ENCODE peak calls at places on chromosomes 13 and 19, in five cellular contexts. Y is IMR-90, H is SK-N-SH, J is A549, K is K562. L is an unnamed sample.

GRCh38 chr19:14147797-14148605 is 11.6 kb upstream of the ASF1B start:
- DNase-seq in Y (peak; percentile 57), H (peak; percentile 92), J (peak; percentile 73), K (peak; percentile 81), L (no peak)

GRCh38 chr13:30169442-30169841 is 137.9 kb downstream of the KATNAL1 start:
- DNase-seq in Y (no peak), H (no peak), J (no peak), K (no peak), L (no peak)

GRCh38 chr13:52414963-52415362 is 9.0 kb upstream of the THSD1 start:
- DNase-seq in Y (peak; percentile 69), H (no peak), J (no peak), K (no peak), L (no peak)

GRCh38 chr13:33710924-33711323 is 107.0 kb upstream of the RFC3 start:
- DNase-seq in Y (no peak), H (no peak), J (no peak), K (no peak), L (no peak)

GRCh38 chr13:98889419-98890079 is 88.3 kb downstream of the DOCK9 start:
- DNase-seq in Y (no peak), H (no peak), J (no peak), K (no peak), L (no peak)

GRCh38 chr19:2495651-2496316 is 19.9 kb downstream of the GADD45B start:
- DNase-seq in Y (no peak), H (no peak), J (no peak), K (no peak), L (no peak)

GRCh38 chr13:49214917-49215376 is 5.2 kb upstream of the MLNR start:
- DNase-seq in Y (peak; percentile 6), H (no peak), J (no peak), K (no peak), L (no peak)

GRCh38 chr19:48964205-48965032 is 690 bp upstream of the FTL start:
- DNase-seq in Y (peak; percentile 44), H (no peak), J (peak; percentile 63), K (no peak), L (no peak)

GRCh38 chr19:47267350-47267759 is 7.3 kb upstream of the INAFM1 start:
- DNase-seq in Y (no peak), H (no peak), J (no peak), K (no peak), L (no peak)

GRCh38 chr13:51938454-51938853 is 72.8 kb downstream of the ATP7B start:
- DNase-seq in Y (no peak), H (no peak), J (no peak), K (no peak), L (no peak)

GRCh38 chr13:29227560-29227959 is 367.9 kb downstream of the SLC7A1 start:
- DNase-seq in Y (no peak), H (no peak), J (no peak), K (no peak), L (no peak)

DNA sequence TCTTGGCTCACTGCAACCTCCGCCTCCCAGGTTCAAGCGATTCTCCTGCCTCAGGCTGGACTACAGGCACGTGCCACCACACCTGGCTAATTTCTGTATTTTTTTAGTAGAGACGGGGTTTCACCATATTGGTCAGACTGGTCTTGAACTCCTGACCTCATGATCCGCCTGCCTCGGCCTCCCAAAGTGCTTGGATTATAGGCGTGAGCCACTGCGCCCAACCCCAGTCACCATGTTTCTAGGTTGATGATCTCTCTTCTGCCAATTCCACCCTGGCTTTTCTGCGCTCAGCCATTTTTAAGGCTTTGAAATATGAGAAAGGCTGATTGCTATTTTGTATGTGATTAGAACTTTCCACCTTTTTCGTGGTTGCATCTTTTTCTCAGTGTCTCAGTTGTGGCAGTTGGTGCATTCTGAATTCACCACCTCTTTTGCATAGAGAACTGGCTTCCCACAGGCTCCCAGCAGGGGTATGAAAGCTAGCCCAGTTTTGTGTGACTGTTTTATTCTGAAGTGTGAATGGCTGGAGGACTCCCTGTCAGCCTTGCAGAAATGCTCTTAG is 15.5 kb downstream of the CEACAM1 start:
- DNase-seq in Y (no peak), H (no peak), J (no peak), K (no peak), L (peak; percentile 48)
- TF ChIP-seq RFX5 in Y (no peak), H (no peak), J (no peak), K (no peak), L (no peak)

GRCh38 chr19:55488986-55489710 is 912 bp downstream of the SSC5D start:
- DNase-seq in Y (no peak), H (peak; percentile 62), J (no peak), K (peak; percentile 33), L (no peak)

GRCh38 chr19:55489711-55490477 is 1.7 kb downstream of the SSC5D start:
- DNase-seq in Y (no peak), H (no peak), J (no peak), K (no peak), L (no peak)

GRCh38 chr19:55492362-55492944 is 4.2 kb downstream of the SSC5D start:
- DNase-seq in Y (no peak), H (no peak), J (no peak), K (no peak), L (no peak)

GRCh38 chr19:55491546-55492360 is 3.5 kb downstream of the SSC5D start:
- DNase-seq in Y (no peak), H (no peak), J (no peak), K (no peak), L (no peak)

DNA sequence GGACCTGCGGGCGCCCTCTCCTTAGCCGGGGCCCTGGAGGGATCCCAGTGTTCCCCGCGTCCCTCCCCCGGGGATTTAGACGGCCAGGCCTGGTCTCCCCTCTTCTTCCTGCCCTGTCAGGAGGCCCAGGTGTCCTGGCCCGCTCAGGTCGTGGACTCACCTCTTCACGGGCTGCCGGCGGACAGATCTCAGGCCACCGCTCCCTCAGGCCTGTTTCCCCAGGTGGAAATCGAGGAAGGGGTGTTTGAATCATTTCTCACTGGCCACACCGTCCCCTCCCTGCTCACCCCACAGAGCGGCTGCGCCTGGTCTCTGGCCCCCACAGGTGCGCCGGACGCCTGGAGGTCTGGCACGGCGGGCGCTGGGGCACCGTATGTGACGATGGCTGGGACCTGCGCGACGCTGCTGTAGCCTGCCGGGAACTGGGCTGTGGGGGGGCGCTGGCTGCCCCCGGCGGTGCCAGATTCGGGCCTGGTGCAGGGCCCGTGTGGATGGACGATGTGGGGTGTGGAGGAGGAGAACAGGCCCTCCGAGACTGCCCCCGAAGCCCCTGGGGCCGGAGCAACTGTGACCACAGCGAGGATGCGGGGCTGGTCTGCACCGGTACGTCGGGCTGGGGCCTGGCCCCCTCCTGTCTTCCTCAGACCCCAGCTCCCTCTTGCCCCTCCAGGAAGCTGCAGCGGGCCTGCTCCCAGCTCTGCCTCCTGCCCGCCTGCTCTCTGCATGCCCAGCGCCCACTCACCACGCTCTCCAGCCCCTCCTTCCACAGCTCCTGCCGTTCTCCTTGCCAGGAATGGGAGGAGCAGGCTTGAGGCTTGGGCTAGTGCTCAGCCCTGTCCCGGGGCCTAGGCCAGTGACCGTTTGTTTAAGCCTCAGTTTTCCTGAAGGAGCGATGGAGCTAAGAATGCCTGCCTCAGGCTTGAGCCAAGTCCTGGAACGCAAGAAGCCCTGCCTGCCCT is 2.5 kb downstream of the SSC5D start:
- DNase-seq in Y (no peak), H (no peak), J (no peak), K (no peak), L (no peak)
- TF ChIP-seq RFX5 in Y (no peak), H (no peak), J (no peak), K (no peak), L (no peak)

GRCh38 chr19:29328586-29328985 is 115.6 kb upstream of the UQCRFS1 start:
- DNase-seq in Y (no peak), H (no peak), J (no peak), K (no peak), L (no peak)

GRCh38 chr19:29325241-29325975 is 112.5 kb upstream of the UQCRFS1 start:
- DNase-seq in Y (no peak), H (no peak), J (no peak), K (no peak), L (no peak)

GRCh38 chr19:29326351-29326750 is 113.4 kb upstream of the UQCRFS1 start:
- DNase-seq in Y (no peak), H (no peak), J (no peak), K (no peak), L (no peak)

GRCh38 chr19:29326849-29327840 is 114.2 kb upstream of the UQCRFS1 start:
- DNase-seq in Y (no peak), H (no peak), J (no peak), K (no peak), L (no peak)

GRCh38 chr19:29329460-29330134 is 116.6 kb upstream of the UQCRFS1 start:
- DNase-seq in Y (no peak), H (no peak), J (no peak), K (peak; percentile 24), L (no peak)
- TF ChIP-seq RFX5 in Y (no peak), H (no peak), J (no peak), K (no peak), L (no peak)

GRCh38 chr13:40994581-40995230 is 24.4 kb downstream of the ELF1 start:
- DNase-seq in Y (no peak), H (no peak), J (no peak), K (no peak), L (no peak)
- TF ChIP-seq RFX5 in Y (no peak), H (no peak), J (no peak), K (no peak), L (no peak)

DNA sequence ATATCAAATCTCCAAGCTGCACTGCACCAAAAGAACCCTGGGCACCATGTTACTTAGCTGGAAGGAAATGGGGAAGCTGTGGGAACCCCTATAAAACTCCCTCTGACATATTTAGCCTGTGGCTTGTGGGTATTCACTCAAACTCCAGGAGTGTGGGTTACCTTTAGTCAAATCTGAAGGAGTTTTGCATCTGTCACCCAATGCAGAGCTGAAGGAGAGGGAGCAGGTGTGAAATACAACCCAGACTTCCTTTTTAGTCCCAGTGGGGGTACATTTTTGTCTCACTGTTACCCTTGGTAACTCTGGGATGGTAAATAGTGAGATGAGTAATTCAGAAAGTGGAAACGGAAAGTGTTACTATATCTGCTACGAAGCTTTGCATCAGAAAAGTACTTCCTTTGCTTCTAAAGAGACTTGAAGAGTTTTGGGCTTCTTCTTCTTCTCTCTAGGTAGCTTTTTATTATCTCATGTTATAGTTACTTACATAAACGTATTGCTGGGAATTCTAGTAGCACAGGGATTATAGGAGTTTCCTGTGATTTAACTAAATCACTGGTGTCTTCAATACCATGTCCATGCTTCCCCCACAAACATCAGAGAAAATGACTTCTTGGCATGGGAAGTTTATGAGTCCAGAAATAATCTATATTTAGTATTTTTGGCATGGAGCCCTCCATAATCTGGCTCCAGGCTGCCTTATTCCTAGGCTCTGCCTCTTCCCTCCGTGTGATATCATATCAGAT is 105.9 kb downstream of the AKAP11 start:
- DNase-seq in Y (no peak), H (no peak), J (no peak), K (no peak), L (no peak)
- TF ChIP-seq RFX5 in Y (no peak), H (no peak), J (no peak), K (no peak), L (no peak)

GRCh38 chr13:79995334-79995733 is 345.6 kb downstream of the SPRY2 start:
- DNase-seq in Y (peak; percentile 85), H (no peak), J (no peak), K (no peak), L (no peak)
- TF ChIP-seq RFX5 in Y (no peak), H (no peak), J (no peak), K (no peak), L (no peak)

GRCh38 chr19:7793493-7793892 is 30.4 kb downstream of the CLEC4M start:
- DNase-seq in Y (no peak), H (no peak), J (no peak), K (no peak), L (no peak)
- TF ChIP-seq RFX5 in Y (no peak), H (no peak), J (no peak), K (no peak), L (no peak)